ENCODE peak calls at places on chromosomes 5 and 9, in five cellular contexts. One of them, this sample, is unnamed.

GRCh38 chr5:161219816-161220215 is 326.7 kb downstream of the GABRB2 start:
- DNase-seq in gastrocnemius medialis: no peak
- DNase-seq in heart right ventricle: no peak
- DNase-seq in cardiac muscle cell: no peak
- DNase-seq in brain microvascular endothelial cell: no peak
- DNase-seq in this sample: no peak

GRCh38 chr5:14676320-14676719 is 11.8 kb downstream of the OTULIN start:
- DNase-seq in brain microvascular endothelial cell: peak
- DNase-seq in gastrocnemius medialis: no peak
- DNase-seq in cardiac muscle cell: peak
- DNase-seq in heart right ventricle: no peak
- DNase-seq in this sample: no peak

GRCh38 chr9:31719262-31719661 is 665.2 kb upstream of the ACO1 start:
- DNase-seq in brain microvascular endothelial cell: no peak
- DNase-seq in heart right ventricle: no peak
- DNase-seq in gastrocnemius medialis: no peak
- DNase-seq in cardiac muscle cell: no peak
- DNase-seq in this sample: no peak

GRCh38 chr9:33164138-33164809 is 2.9 kb downstream of the B4GALT1 start:
- DNase-seq in cardiac muscle cell: peak
- DNase-seq in gastrocnemius medialis: no peak
- DNase-seq in heart right ventricle: peak
- DNase-seq in brain microvascular endothelial cell: no peak
- DNase-seq in this sample: no peak

GRCh38 chr5:159807586-159807985 is 108.7 kb upstream of the ADRA1B start:
- DNase-seq in brain microvascular endothelial cell: no peak
- DNase-seq in gastrocnemius medialis: no peak
- DNase-seq in cardiac muscle cell: no peak
- DNase-seq in heart right ventricle: no peak
- DNase-seq in this sample: no peak

GRCh38 chr5:179131321-179131835 is 71.2 kb downstream of the ZNF354C start:
- DNase-seq in cardiac muscle cell: no peak
- DNase-seq in brain microvascular endothelial cell: no peak
- DNase-seq in gastrocnemius medialis: no peak
- DNase-seq in heart right ventricle: no peak
- DNase-seq in this sample: no peak

GRCh38 chr9:125785187-125785840 is 38.1 kb downstream of the PBX3 start:
- DNase-seq in gastrocnemius medialis: no peak
- DNase-seq in brain microvascular endothelial cell: peak
- DNase-seq in heart right ventricle: no peak
- DNase-seq in cardiac muscle cell: no peak
- DNase-seq in this sample: no peak

GRCh38 chr5:141772281-141772680 is 90.3 kb upstream of the ARAP3 start:
- DNase-seq in brain microvascular endothelial cell: no peak
- DNase-seq in heart right ventricle: no peak
- DNase-seq in gastrocnemius medialis: no peak
- DNase-seq in cardiac muscle cell: no peak
- DNase-seq in this sample: no peak

GRCh38 chr9:137226338-137227056 is 805 bp upstream of the RNF224 start:
- DNase-seq in cardiac muscle cell: no peak
- DNase-seq in brain microvascular endothelial cell: no peak
- DNase-seq in heart right ventricle: no peak
- DNase-seq in gastrocnemius medialis: no peak
- DNase-seq in this sample: no peak

GRCh38 chr9:297104-297794 is 82.6 kb downstream of the DOCK8 start:
- DNase-seq in brain microvascular endothelial cell: no peak
- DNase-seq in cardiac muscle cell: no peak
- DNase-seq in heart right ventricle: peak
- DNase-seq in gastrocnemius medialis: no peak
- DNase-seq in this sample: no peak

GRCh38 chr9:95977366-95977765 is 101.9 kb downstream of the ERCC6L2 start:
- DNase-seq in heart right ventricle: no peak
- DNase-seq in brain microvascular endothelial cell: no peak
- DNase-seq in gastrocnemius medialis: no peak
- DNase-seq in cardiac muscle cell: no peak
- DNase-seq in this sample: no peak

GRCh38 chr5:80149161-80149609 is 106.7 kb downstream of the SERINC5 start:
- DNase-seq in heart right ventricle: no peak
- DNase-seq in gastrocnemius medialis: no peak
- DNase-seq in cardiac muscle cell: no peak
- DNase-seq in brain microvascular endothelial cell: no peak
- DNase-seq in this sample: no peak

GRCh38 chr5:28374492-28374934 is 1336.1 kb upstream of the CDH9 start:
- DNase-seq in heart right ventricle: no peak
- DNase-seq in cardiac muscle cell: peak
- DNase-seq in gastrocnemius medialis: no peak
- DNase-seq in brain microvascular endothelial cell: no peak
- DNase-seq in this sample: no peak

GRCh38 chr5:179912951-179913350 is 5.3 kb upstream of the TBC1D9B start:
- DNase-seq in heart right ventricle: no peak
- DNase-seq in brain microvascular endothelial cell: no peak
- DNase-seq in cardiac muscle cell: no peak
- DNase-seq in gastrocnemius medialis: peak
- DNase-seq in this sample: no peak

GRCh38 chr9:35163413-35163812 is 1.6 kb downstream of the UNC13B start:
- DNase-seq in gastrocnemius medialis: no peak
- DNase-seq in heart right ventricle: no peak
- DNase-seq in cardiac muscle cell: no peak
- DNase-seq in brain microvascular endothelial cell: no peak
- DNase-seq in this sample: no peak

GRCh38 chr5:179438041-179438441 is 92.8 kb upstream of the ADAMTS2 start:
- DNase-seq in gastrocnemius medialis: no peak
- DNase-seq in cardiac muscle cell: peak
- DNase-seq in heart right ventricle: no peak
- DNase-seq in brain microvascular endothelial cell: no peak
- DNase-seq in this sample: no peak

GRCh38 chr5:126875303-126875785 is 98.4 kb downstream of the LMNB1 start:
- DNase-seq in gastrocnemius medialis: no peak
- DNase-seq in brain microvascular endothelial cell: no peak
- DNase-seq in heart right ventricle: no peak
- DNase-seq in cardiac muscle cell: no peak
- DNase-seq in this sample: no peak

GRCh38 chr5:84791730-84792129 is 407.1 kb upstream of the EDIL3 start:
- DNase-seq in gastrocnemius medialis: no peak
- DNase-seq in heart right ventricle: no peak
- DNase-seq in brain microvascular endothelial cell: no peak
- DNase-seq in cardiac muscle cell: no peak
- DNase-seq in this sample: no peak

GRCh38 chr5:179805529-179806249 is 977 bp downstream of the MGAT4B start:
- DNase-seq in brain microvascular endothelial cell: no peak
- DNase-seq in cardiac muscle cell: peak
- DNase-seq in gastrocnemius medialis: no peak
- DNase-seq in heart right ventricle: no peak
- DNase-seq in this sample: no peak

GRCh38 chr5:112848116-112848811 is 12.8 kb upstream of the SRP19 start:
- DNase-seq in cardiac muscle cell: peak
- DNase-seq in gastrocnemius medialis: no peak
- DNase-seq in brain microvascular endothelial cell: peak
- DNase-seq in heart right ventricle: peak
- DNase-seq in this sample: no peak

GRCh38 chr9:33127881-33128280 is 39.3 kb downstream of the B4GALT1 start:
- DNase-seq in cardiac muscle cell: no peak
- DNase-seq in gastrocnemius medialis: no peak
- DNase-seq in heart right ventricle: no peak
- DNase-seq in brain microvascular endothelial cell: no peak
- DNase-seq in this sample: no peak

GRCh38 chr5:28580616-28581015 is 1542.2 kb upstream of the CDH9 start:
- DNase-seq in brain microvascular endothelial cell: peak
- DNase-seq in gastrocnemius medialis: no peak
- DNase-seq in cardiac muscle cell: peak
- DNase-seq in heart right ventricle: no peak
- DNase-seq in this sample: no peak

GRCh38 chr5:8954801-8955200 is 591.1 kb downstream of the SEMA5A start:
- DNase-seq in heart right ventricle: no peak
- DNase-seq in brain microvascular endothelial cell: no peak
- DNase-seq in cardiac muscle cell: no peak
- DNase-seq in gastrocnemius medialis: no peak
- DNase-seq in this sample: no peak

GRCh38 chr5:123278284-123278683 is 144.9 kb downstream of the CEP120 start:
- DNase-seq in gastrocnemius medialis: no peak
- DNase-seq in heart right ventricle: no peak
- DNase-seq in brain microvascular endothelial cell: no peak
- DNase-seq in cardiac muscle cell: no peak
- DNase-seq in this sample: no peak

GRCh38 chr9:22682536-22683392 is 236.1 kb downstream of the DMRTA1 start:
- DNase-seq in gastrocnemius medialis: peak
- DNase-seq in cardiac muscle cell: no peak
- DNase-seq in brain microvascular endothelial cell: no peak
- DNase-seq in heart right ventricle: no peak
- DNase-seq in this sample: no peak

GRCh38 chr5:120160120-120160895 is 303.8 kb upstream of the PRR16 start:
- DNase-seq in heart right ventricle: no peak
- DNase-seq in cardiac muscle cell: no peak
- DNase-seq in gastrocnemius medialis: no peak
- DNase-seq in brain microvascular endothelial cell: peak
- DNase-seq in this sample: no peak

GRCh38 chr5:35218981-35219380 is 11.3 kb downstream of the PRLR start:
- DNase-seq in cardiac muscle cell: no peak
- DNase-seq in brain microvascular endothelial cell: no peak
- DNase-seq in gastrocnemius medialis: no peak
- DNase-seq in heart right ventricle: no peak
- DNase-seq in this sample: no peak

GRCh38 chr5:10788358-10788757 is 27.3 kb upstream of the DAP start:
- DNase-seq in heart right ventricle: no peak
- DNase-seq in cardiac muscle cell: no peak
- DNase-seq in brain microvascular endothelial cell: peak
- DNase-seq in gastrocnemius medialis: no peak
- DNase-seq in this sample: no peak

GRCh38 chr5:111453747-111454146 is 58.6 kb downstream of the STARD4 start:
- DNase-seq in cardiac muscle cell: peak
- DNase-seq in heart right ventricle: no peak
- DNase-seq in gastrocnemius medialis: no peak
- DNase-seq in brain microvascular endothelial cell: peak
- DNase-seq in this sample: no peak

GRCh38 chr5:119347996-119348395 is 7.8 kb upstream of the TNFAIP8 start:
- DNase-seq in brain microvascular endothelial cell: no peak
- DNase-seq in heart right ventricle: no peak
- DNase-seq in gastrocnemius medialis: no peak
- DNase-seq in cardiac muscle cell: peak
- DNase-seq in this sample: no peak

DNA sequence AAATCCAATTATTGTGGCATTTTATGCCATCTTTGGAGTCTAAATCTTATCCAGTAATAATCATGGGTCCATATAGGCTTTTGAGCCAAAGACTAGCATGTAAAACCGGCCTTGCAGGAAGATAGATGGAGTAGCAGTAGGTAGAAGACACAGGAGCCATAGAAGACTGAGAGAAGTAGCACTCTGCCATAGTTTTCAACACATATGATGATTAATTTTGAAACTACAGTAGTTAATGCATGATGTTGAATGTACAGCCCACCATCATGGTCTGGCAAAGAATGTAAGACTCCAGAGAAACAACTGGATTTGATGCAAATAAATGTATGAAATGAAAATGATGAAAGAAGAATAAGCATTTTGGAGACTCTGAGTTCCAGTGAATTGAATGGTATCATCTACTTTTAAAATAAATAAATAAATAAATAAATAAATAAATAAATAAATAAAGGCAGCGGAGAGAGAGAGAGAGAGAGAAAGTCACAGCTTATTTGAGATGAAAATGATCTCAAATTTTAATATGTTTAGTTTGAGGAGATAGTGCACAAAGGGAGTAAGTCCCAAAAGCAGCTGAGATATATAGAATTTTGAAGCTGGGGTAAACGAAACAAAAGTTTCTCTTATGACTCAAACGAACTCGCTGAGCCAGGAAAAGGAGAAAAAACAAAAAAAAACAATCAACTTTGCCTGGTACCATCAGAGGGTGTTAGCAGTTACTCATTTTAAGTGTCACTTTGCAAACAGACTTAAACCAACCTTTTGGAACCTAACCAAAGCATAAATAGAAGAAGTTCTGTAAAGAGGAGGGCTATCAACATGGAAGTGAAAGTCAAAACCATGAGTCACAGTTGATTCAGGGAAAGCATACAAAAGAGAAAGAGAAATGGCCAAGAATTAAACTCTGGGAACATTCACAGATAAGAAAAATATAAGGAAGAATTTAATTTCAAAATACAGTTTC is 388.7 kb downstream of the CETN3 start:
- DNase-seq in gastrocnemius medialis: no peak
- DNase-seq in cardiac muscle cell: peak
- DNase-seq in heart right ventricle: no peak
- DNase-seq in brain microvascular endothelial cell: peak
- DNase-seq in this sample: no peak
- H3K4me3 ChIP-seq in gastrocnemius medialis: peak
- H3K4me3 ChIP-seq in cardiac muscle cell: no peak
- H3K4me3 ChIP-seq in heart right ventricle: peak
- H3K4me3 ChIP-seq in brain microvascular endothelial cell: peak
- H3K4me3 ChIP-seq in this sample: peak

DNA sequence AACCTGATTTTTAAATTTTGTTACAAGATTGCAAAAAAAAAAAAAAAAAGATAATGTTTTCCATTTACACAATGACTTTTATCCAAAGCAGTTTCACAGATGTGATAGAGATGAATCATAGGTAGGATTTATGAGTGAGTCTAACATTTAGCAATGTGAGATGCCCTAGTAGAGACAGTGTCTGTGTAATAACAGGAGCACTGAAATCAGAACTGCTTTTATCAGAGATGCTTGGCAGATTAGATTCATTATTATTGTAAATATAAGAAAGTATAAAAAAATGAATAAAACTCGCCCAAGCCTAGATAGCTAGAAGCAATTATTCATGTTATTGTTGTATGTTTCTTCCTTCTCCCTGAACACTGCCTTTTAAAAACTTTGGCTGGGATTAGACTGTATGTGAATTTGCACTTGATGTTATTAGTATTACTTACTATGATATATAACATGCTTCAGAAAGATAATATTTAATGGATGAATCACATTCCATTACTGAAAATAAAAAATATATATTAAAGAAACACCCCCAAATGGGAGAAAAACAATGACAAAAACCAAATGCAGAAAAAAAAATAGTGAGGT is 567.3 kb upstream of the KLF4 start:
- DNase-seq in heart right ventricle: no peak
- DNase-seq in brain microvascular endothelial cell: peak
- DNase-seq in gastrocnemius medialis: no peak
- DNase-seq in cardiac muscle cell: peak
- DNase-seq in this sample: no peak
- H3K4me3 ChIP-seq in heart right ventricle: no peak
- H3K4me3 ChIP-seq in brain microvascular endothelial cell: no peak
- H3K4me3 ChIP-seq in gastrocnemius medialis: no peak
- H3K4me3 ChIP-seq in cardiac muscle cell: no peak
- H3K4me3 ChIP-seq in this sample: no peak

GRCh38 chr9:14352549-14352948 is 38.6 kb upstream of the NFIB start:
- DNase-seq in heart right ventricle: no peak
- DNase-seq in brain microvascular endothelial cell: no peak
- DNase-seq in cardiac muscle cell: no peak
- DNase-seq in gastrocnemius medialis: no peak
- DNase-seq in this sample: no peak
- H3K4me3 ChIP-seq in heart right ventricle: no peak
- H3K4me3 ChIP-seq in brain microvascular endothelial cell: no peak
- H3K4me3 ChIP-seq in cardiac muscle cell: no peak
- H3K4me3 ChIP-seq in gastrocnemius medialis: no peak
- H3K4me3 ChIP-seq in this sample: no peak

DNA sequence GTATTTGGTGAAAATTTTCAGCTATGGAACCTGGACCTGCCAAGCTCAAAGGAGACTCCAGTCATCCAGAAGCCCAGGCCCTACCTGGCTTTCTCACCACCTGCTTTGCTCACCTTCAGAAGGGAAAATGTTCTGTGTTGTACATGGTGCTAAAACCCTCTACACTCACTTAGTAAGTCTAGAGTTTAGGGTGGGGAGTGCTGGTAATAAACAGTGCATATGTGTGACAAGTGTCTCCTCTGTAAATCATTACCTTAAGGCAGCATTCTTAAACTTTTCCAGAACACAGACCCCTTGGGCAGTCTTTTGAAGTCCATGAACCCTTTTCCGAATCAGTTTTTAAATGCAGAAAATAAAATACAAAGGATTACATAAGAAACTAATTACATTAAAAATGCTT is 248.8 kb upstream of the PIK3R1 start:
- DNase-seq in gastrocnemius medialis: no peak
- DNase-seq in brain microvascular endothelial cell: no peak
- DNase-seq in heart right ventricle: no peak
- DNase-seq in cardiac muscle cell: no peak
- DNase-seq in this sample: no peak
- H3K4me3 ChIP-seq in gastrocnemius medialis: no peak
- H3K4me3 ChIP-seq in brain microvascular endothelial cell: no peak
- H3K4me3 ChIP-seq in heart right ventricle: no peak
- H3K4me3 ChIP-seq in cardiac muscle cell: no peak
- H3K4me3 ChIP-seq in this sample: no peak

This sample was measured in esophagus muscularis mucosa.